ENCODE peak calls at places on chromosomes 7 and 10, in eight cellular contexts. Z, J, P, V, D, C, Q and T are unnamed samples. For H3K4me1, the result is how much of the 10 kb centered on the place peaks cover.

GRCh38 chr7:93156884-93157283 is 8.7 kb upstream of the SAMD9L start:
- DNase-seq in C (no peak), Q (no peak), Z (no peak), J (no peak), D (no peak), V (no peak), P (no peak), T (no peak)

GRCh38 chr7:14137676-14138075 is 148.2 kb upstream of the ETV1 start:
- DNase-seq in D (no peak), C (no peak), Z (no peak), V (no peak), J (no peak), P (no peak), Q (no peak), T (no peak)

GRCh38 chr10:117460846-117461765 is 81.4 kb upstream of the EMX2 start:
- DNase-seq in V (no peak), P (peak), C (no peak), D (no peak), J (no peak), Z (peak), Q (no peak), T (no peak)

GRCh38 chr7:46003896-46004875 is 83.1 kb upstream of the IGFBP3 start:
- DNase-seq in V (no peak), P (no peak), C (no peak), Z (no peak), Q (no peak), J (no peak), D (peak), T (no peak)

GRCh38 chr7:14275346-14275745 is 285.9 kb upstream of the ETV1 start:
- DNase-seq in P (no peak), J (no peak), Q (no peak), C (no peak), D (no peak), Z (no peak), V (no peak), T (no peak)

GRCh38 chr7:140607441-140607989 is 33.1 kb downstream of the DENND2A start:
- DNase-seq in V (peak), Z (peak), P (peak), D (no peak), Q (peak), J (no peak), C (peak), T (peak)

GRCh38 chr10:86632009-86632800 is 22.1 kb upstream of the OPN4 start:
- DNase-seq in P (no peak), C (peak), Q (no peak), J (no peak), Z (no peak), D (no peak), V (peak), T (peak)

GRCh38 chr10:104337527-104337984 is 709 bp downstream of the ITPRIP start:
- DNase-seq in Z (no peak), Q (no peak), D (no peak), V (peak), P (peak), C (no peak), J (no peak), T (peak)

GRCh38 chr7:28773423-28774129 is 184.6 kb downstream of the TRIL start:
- DNase-seq in J (no peak), P (no peak), C (no peak), V (no peak), D (no peak), Z (no peak), Q (no peak), T (no peak)

GRCh38 chr10:62814901-62815372 is 1.2 kb downstream of the EGR2 start:
- DNase-seq in C (no peak), Z (no peak), P (peak), Q (no peak), J (peak), D (no peak), V (no peak), T (no peak)

GRCh38 chr7:112110651-112111050 is 95.5 kb downstream of the DOCK4 start:
- DNase-seq in P (no peak), V (no peak), Z (no peak), Q (no peak), C (no peak), D (no peak), J (no peak), T (no peak)

GRCh38 chr7:24653316-24654085 is 80.2 kb downstream of the PALS2 start:
- DNase-seq in C (no peak), P (no peak), Z (no peak), D (no peak), J (no peak), Q (no peak), V (no peak), T (no peak)

GRCh38 chr7:105316578-105317375 is 71.9 kb downstream of the SRPK2 start:
- DNase-seq in P (no peak), Z (no peak), D (no peak), V (no peak), J (no peak), Q (no peak), C (no peak), T (no peak)
- H3K4me1 ChIP-seq in P (under half), Z (under half), D (under half), V (under half), J (under half), Q (under half), C (under half), T (under half)

GRCh38 chr10:29881811-29882210 is 177.6 kb downstream of the JCAD start:
- DNase-seq in Q (no peak), D (no peak), P (no peak), Z (peak), V (no peak), C (no peak), J (no peak), T (no peak)

GRCh38 chr10:29883231-29883630 is 176.2 kb downstream of the JCAD start:
- DNase-seq in C (no peak), Q (no peak), Z (no peak), V (no peak), J (no peak), P (no peak), D (no peak), T (no peak)

GRCh38 chr10:29880856-29881255 is 178.5 kb downstream of the JCAD start:
- DNase-seq in Q (no peak), V (no peak), P (no peak), Z (peak), C (no peak), D (no peak), J (no peak), T (no peak)

GRCh38 chr10:29881336-29881751 is 178.0 kb downstream of the JCAD start:
- DNase-seq in C (peak), P (no peak), D (no peak), J (no peak), Q (no peak), V (peak), Z (peak), T (no peak)

DNA sequence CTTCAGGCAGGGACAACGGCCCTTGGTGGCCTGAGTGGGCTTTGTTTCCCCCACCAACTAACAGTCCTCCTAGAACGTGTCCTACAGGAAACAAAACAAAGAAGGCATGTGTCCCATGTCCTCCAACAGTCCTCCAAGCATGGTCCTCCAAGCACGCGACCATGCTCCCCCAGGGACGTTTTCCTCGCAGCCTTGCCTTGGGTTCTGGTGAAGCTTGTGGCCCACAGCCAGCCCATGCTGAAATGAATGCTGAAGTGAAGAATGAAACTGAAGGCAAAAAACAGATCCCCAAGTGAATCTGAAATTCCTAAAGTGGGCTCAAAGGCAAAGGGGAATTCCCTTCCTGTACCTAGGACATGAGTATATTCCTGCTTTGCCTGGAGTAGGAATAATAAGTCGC is 176.6 kb downstream of the JCAD start:
- DNase-seq in Q (no peak), J (no peak), Z (no peak), C (no peak), P (no peak), V (no peak), D (no peak), T (no peak)
- H3K27ac ChIP-seq in Q (no peak), J (no peak), Z (peak), C (no peak), P (no peak), V (no peak), D (no peak), T (no peak)

GRCh38 chr10:72278668-72279393 is 5.1 kb downstream of the DDIT4 start:
- DNase-seq in V (no peak), D (no peak), J (no peak), Z (no peak), Q (peak), C (no peak), P (no peak), T (no peak)

GRCh38 chr10:72276421-72277339 is 3.0 kb downstream of the DDIT4 start:
- DNase-seq in J (no peak), Z (no peak), Q (peak), D (peak), P (no peak), C (peak), V (no peak), T (peak)

GRCh38 chr10:72277340-72277995 is 3.7 kb downstream of the DDIT4 start:
- DNase-seq in C (no peak), D (no peak), V (no peak), P (no peak), Q (peak), Z (no peak), J (no peak), T (peak)

GRCh38 chr10:72276013-72276387 is 2.3 kb downstream of the DDIT4 start:
- DNase-seq in P (no peak), Z (no peak), D (peak), C (peak), V (no peak), Q (peak), J (no peak), T (peak)

DNA sequence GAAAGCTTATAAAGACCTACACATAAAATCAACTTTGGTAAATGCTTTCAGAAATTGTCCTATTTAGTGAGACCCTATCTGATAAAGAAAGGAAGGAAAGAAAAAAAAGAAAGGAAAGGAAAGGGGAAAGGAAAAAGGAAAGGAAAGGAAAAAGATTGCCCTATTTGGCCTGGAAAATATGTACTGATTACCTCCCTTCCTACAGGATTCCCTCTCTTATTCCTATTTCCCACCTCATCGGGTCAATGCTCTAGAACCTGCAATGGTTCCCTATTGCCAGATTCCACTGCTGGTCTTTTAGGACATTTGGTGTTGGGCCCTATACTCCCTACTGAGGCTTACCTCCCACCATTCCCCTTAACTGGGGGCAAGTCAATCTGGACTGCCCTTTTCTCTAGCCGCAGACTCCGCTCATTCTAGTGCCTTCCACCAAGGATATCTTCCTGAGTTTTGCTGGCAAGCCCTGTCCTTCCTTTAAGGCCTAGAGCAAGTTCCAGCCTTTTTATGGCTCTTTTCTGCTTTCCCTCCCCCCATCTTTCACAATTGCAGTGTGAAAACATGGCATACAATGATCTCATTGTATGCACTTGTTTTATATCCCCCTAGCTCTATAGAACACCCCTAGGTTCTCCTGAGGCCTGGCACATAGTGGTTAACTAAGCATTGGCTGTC is 4.4 kb downstream of the DDIT4 start:
- DNase-seq in D (no peak), V (no peak), J (no peak), C (no peak), Q (no peak), Z (no peak), P (no peak), T (no peak)
- TF ChIP-seq POLR2A in D (no peak), V (no peak), J (no peak), C (no peak), Q (no peak), Z (no peak), P (no peak), T (peak)

GRCh38 chr10:19493917-19494316 is 322.3 kb upstream of the PLXDC2 start:
- DNase-seq in P (no peak), Q (no peak), D (no peak), V (no peak), C (no peak), Z (no peak), J (no peak), T (no peak)
- H3K4me1 ChIP-seq in P (under half), Q (under half), D (under half), V (under half), C (under half), Z (under half), J (under half), T (under half)

GRCh38 chr10:93473804-93474472 is 8.2 kb downstream of the MYOF start:
- DNase-seq in Z (no peak), Q (no peak), V (no peak), J (no peak), D (no peak), C (no peak), P (no peak), T (no peak)

GRCh38 chr10:93475227-93475626 is 6.9 kb downstream of the MYOF start:
- DNase-seq in D (no peak), Z (no peak), V (no peak), Q (no peak), P (no peak), J (no peak), C (no peak), T (no peak)

GRCh38 chr10:93478873-93479272 is 3.3 kb downstream of the MYOF start:
- DNase-seq in P (no peak), Z (no peak), D (no peak), V (no peak), Q (no peak), J (no peak), C (no peak), T (no peak)

GRCh38 chr10:93475871-93476270 is 6.3 kb downstream of the MYOF start:
- DNase-seq in P (no peak), D (peak), Q (no peak), Z (no peak), V (no peak), J (no peak), C (no peak), T (no peak)

GRCh38 chr10:93476756-93477155 is 5.4 kb downstream of the MYOF start:
- DNase-seq in Q (no peak), Z (no peak), C (no peak), J (no peak), D (no peak), P (no peak), V (no peak), T (no peak)
- H3K27ac ChIP-seq in Q (no peak), Z (peak), C (no peak), J (no peak), D (peak), P (no peak), V (no peak), T (no peak)

GRCh38 chr10:27240891-27241639 is 468 bp upstream of the ACBD5 start:
- DNase-seq in V (no peak), Q (peak), Z (peak), J (no peak), C (peak), P (peak), D (no peak), T (peak)

GRCh38 chr10:27242951-27243551 is 2.5 kb upstream of the ACBD5 start:
- DNase-seq in V (peak), J (peak), Q (peak), Z (peak), C (peak), P (peak), D (peak), T (peak)

GRCh38 chr10:27241640-27242472 is 1.3 kb upstream of the ACBD5 start:
- DNase-seq in Z (peak), P (peak), J (peak), D (peak), Q (peak), V (peak), C (peak), T (peak)

GRCh38 chr10:27242473-27242950 is 1.9 kb upstream of the ACBD5 start:
- DNase-seq in C (no peak), V (no peak), D (no peak), Z (no peak), P (no peak), J (no peak), Q (no peak), T (no peak)

DNA sequence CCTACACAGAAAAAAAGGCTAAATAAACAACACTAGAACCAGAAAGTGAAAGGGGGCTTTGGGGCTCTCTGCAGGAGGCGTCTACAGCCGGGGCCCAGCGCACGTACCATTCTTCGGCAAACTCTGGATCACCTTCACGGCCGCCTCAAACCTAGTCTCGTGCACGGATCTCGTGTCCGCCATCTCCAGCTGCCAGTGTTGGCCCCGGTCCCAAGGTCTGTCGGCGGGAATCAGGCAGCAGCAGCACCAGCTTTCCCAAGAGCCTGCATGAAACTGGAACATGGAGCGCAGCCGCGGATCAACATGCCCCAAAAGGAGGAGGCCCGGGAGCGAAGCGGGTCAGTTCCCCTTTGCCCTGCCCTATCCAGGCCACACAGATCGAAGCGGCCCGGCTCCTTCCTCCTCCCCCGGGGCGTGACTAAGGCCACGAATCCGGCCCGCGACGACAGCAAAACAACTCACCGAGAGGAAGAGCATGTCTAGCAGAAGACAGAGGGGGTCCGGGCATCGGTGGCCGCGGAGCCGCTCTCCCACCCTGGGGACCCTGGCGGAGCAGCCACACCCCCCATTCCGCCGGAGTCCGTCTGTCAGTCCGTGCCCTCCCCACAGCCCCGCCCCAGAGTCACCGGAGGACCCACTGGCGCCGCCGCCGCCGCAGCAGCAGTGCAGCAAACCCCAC is at the start of gene ACBD5:
- DNase-seq in P (peak), Q (peak), C (peak), Z (peak), D (no peak), J (peak), V (peak), T (peak)
- TF ChIP-seq POLR2A in P (peak), Q (peak), C (peak), Z (no peak), D (no peak), J (peak), V (no peak), T (peak)

GRCh38 chr10:71717756-71718065 is 1.9 kb downstream of the C10orf105 start:
- DNase-seq in Z (no peak), J (no peak), V (no peak), P (no peak), Q (no peak), D (no peak), C (no peak), T (no peak)
- H3K4me1 ChIP-seq in Z (under half), J (under half), V (under half), P (half or more), Q (under half), D (under half), C (half or more), T (under half)

GRCh38 chr7:30322656-30323355 is 38.4 kb downstream of the ZNRF2 start:
- DNase-seq in Z (no peak), C (no peak), J (no peak), D (no peak), P (no peak), Q (no peak), V (no peak), T (no peak)
- H3K27ac ChIP-seq in Z (peak), C (no peak), J (peak), D (no peak), P (peak), Q (peak), V (no peak), T (peak)